ENCODE peak calls at places on chromosomes 4 and X, in six cellular contexts. B is smooth muscle cell of the brain vasculature; X is NCI-H1436; R is Ammon's horn; I is stimulated activated CD4-positive, alpha-beta T cell treated with anti-CD3 and anti-CD28 coated beads, Interleukin-2, amount 100 ng/mL, for 48 hours; C is C1 segment of cervical spinal cord. P is an unnamed sample.

GRCh38 chr4:42412251-42412650 is 15.0 kb downstream of the SHISA3 start:
- DNase-seq in B (peak), C (no peak), R (no peak), X (no peak), I (no peak), P (no peak)

GRCh38 chrX:124641737-124642491 is 295.6 kb downstream of the SH2D1A start:
- DNase-seq in B (no peak), R (no peak), I (no peak), C (no peak), X (no peak), P (no peak)

GRCh38 chrX:40261955-40262596 is 164.3 kb upstream of the BCOR start:
- DNase-seq in I (no peak), X (no peak), C (no peak), R (no peak), B (no peak), P (no peak)

GRCh38 chrX:150903110-150903508 is 4.6 kb upstream of the CD99L2 start:
- DNase-seq in I (no peak), C (no peak), X (no peak), R (no peak), B (no peak), P (no peak)

GRCh38 chrX:155071694-155072215 is 447 bp downstream of the BRCC3 start:
- DNase-seq in R (no peak), B (no peak), C (no peak), I (no peak), X (no peak), P (no peak)

GRCh38 chr4:153362184-153362583 is 17.7 kb downstream of the MND1 start:
- DNase-seq in R (no peak), X (no peak), C (no peak), I (no peak), B (no peak), P (no peak)

GRCh38 chrX:15151267-15152196 is 118.4 kb downstream of the ASB9 start:
- DNase-seq in R (no peak), B (no peak), X (no peak), I (no peak), C (no peak), P (no peak)

GRCh38 chrX:13253223-13253622 is 66.6 kb downstream of the ATXN3L start:
- DNase-seq in I (no peak), C (no peak), R (no peak), B (no peak), X (no peak), P (no peak)

GRCh38 chr4:37726666-37727065 is 40.5 kb upstream of the RELL1 start:
- DNase-seq in C (no peak), B (no peak), R (peak), I (no peak), X (no peak), P (no peak)

GRCh38 chr4:25813705-25814104 is 49.1 kb downstream of the SEL1L3 start:
- DNase-seq in X (no peak), I (no peak), C (no peak), R (no peak), B (peak), P (peak)

GRCh38 chr4:65918217-65918616 is 247.9 kb upstream of the EPHA5 start:
- DNase-seq in I (no peak), R (no peak), X (peak), B (no peak), C (no peak), P (no peak)

P was measured in G401.